ENCODE peak calls at places on chromosome 2, in seven cellular contexts. One of them, this sample, is unnamed.

GRCh38 chr2:217434183-217434620 is 568.6 kb downstream of the TNS1 start:
- DNase-seq in suprapubic skin: peak
- DNase-seq in CD8-positive, alpha-beta T cell: peak
- DNase-seq in HCT116: peak
- DNase-seq in fibroblast of lung: peak
- DNase-seq in heart left ventricle: peak
- DNase-seq in tibial artery: peak
- DNase-seq in this sample: peak

GRCh38 chr2:4670331-4670730 is 967.0 kb downstream of the DCDC2C start:
- DNase-seq in fibroblast of lung: no peak
- DNase-seq in heart left ventricle: no peak
- DNase-seq in CD8-positive, alpha-beta T cell: no peak
- DNase-seq in HCT116: no peak
- DNase-seq in suprapubic skin: no peak
- DNase-seq in tibial artery: no peak
- DNase-seq in this sample: no peak

GRCh38 chr2:28591711-28592365 is 96.0 kb downstream of the PLB1 start:
- DNase-seq in heart left ventricle: no peak
- DNase-seq in suprapubic skin: peak
- DNase-seq in HCT116: no peak
- DNase-seq in fibroblast of lung: no peak
- DNase-seq in CD8-positive, alpha-beta T cell: no peak
- DNase-seq in tibial artery: no peak
- DNase-seq in this sample: no peak

GRCh38 chr2:226799976-226800940 is 638 bp upstream of the IRS1 start:
- DNase-seq in CD8-positive, alpha-beta T cell: no peak
- DNase-seq in heart left ventricle: peak
- DNase-seq in fibroblast of lung: peak
- DNase-seq in suprapubic skin: peak
- DNase-seq in HCT116: no peak
- DNase-seq in tibial artery: peak
- DNase-seq in this sample: no peak

GRCh38 chr2:239192456-239192855 is 208.4 kb downstream of the HDAC4 start:
- DNase-seq in tibial artery: peak
- DNase-seq in fibroblast of lung: no peak
- DNase-seq in heart left ventricle: no peak
- DNase-seq in suprapubic skin: peak
- DNase-seq in CD8-positive, alpha-beta T cell: no peak
- DNase-seq in HCT116: no peak
- DNase-seq in this sample: peak

GRCh38 chr2:239375278-239376061 is 25.4 kb downstream of the HDAC4 start:
- DNase-seq in HCT116: no peak
- DNase-seq in fibroblast of lung: no peak
- DNase-seq in tibial artery: no peak
- DNase-seq in CD8-positive, alpha-beta T cell: no peak
- DNase-seq in suprapubic skin: peak
- DNase-seq in heart left ventricle: no peak
- DNase-seq in this sample: no peak

GRCh38 chr2:154556146-154556545 is 142.3 kb upstream of the KCNJ3 start:
- DNase-seq in HCT116: no peak
- DNase-seq in heart left ventricle: no peak
- DNase-seq in suprapubic skin: no peak
- DNase-seq in tibial artery: no peak
- DNase-seq in CD8-positive, alpha-beta T cell: no peak
- DNase-seq in fibroblast of lung: no peak
- DNase-seq in this sample: no peak

GRCh38 chr2:63667132-63667531 is 78.4 kb downstream of the MDH1 start:
- DNase-seq in HCT116: no peak
- DNase-seq in CD8-positive, alpha-beta T cell: no peak
- DNase-seq in heart left ventricle: no peak
- DNase-seq in fibroblast of lung: peak
- DNase-seq in tibial artery: no peak
- DNase-seq in suprapubic skin: no peak
- DNase-seq in this sample: no peak

GRCh38 chr2:159290289-159290907 is 3.9 kb upstream of the WDSUB1 start:
- DNase-seq in suprapubic skin: no peak
- DNase-seq in heart left ventricle: no peak
- DNase-seq in CD8-positive, alpha-beta T cell: no peak
- DNase-seq in tibial artery: peak
- DNase-seq in fibroblast of lung: peak
- DNase-seq in HCT116: peak
- DNase-seq in this sample: no peak

GRCh38 chr2:196170202-196170680 is 1.1 kb downstream of the STK17B start:
- DNase-seq in tibial artery: peak
- DNase-seq in suprapubic skin: no peak
- DNase-seq in HCT116: no peak
- DNase-seq in heart left ventricle: no peak
- DNase-seq in CD8-positive, alpha-beta T cell: no peak
- DNase-seq in fibroblast of lung: peak
- DNase-seq in this sample: peak

GRCh38 chr2:112690853-112691390 is 29.9 kb upstream of the NT5DC4 start:
- DNase-seq in CD8-positive, alpha-beta T cell: peak
- DNase-seq in HCT116: peak
- DNase-seq in tibial artery: peak
- DNase-seq in heart left ventricle: peak
- DNase-seq in suprapubic skin: no peak
- DNase-seq in fibroblast of lung: peak
- DNase-seq in this sample: peak

GRCh38 chr2:70948350-70949003 is 12.8 kb downstream of the ATP6V1B1 start:
- DNase-seq in tibial artery: peak
- DNase-seq in fibroblast of lung: peak
- DNase-seq in HCT116: peak
- DNase-seq in heart left ventricle: peak
- DNase-seq in CD8-positive, alpha-beta T cell: peak
- DNase-seq in suprapubic skin: peak
- DNase-seq in this sample: peak

GRCh38 chr2:119207447-119207846 is 16.2 kb upstream of the STEAP3 start:
- DNase-seq in tibial artery: no peak
- DNase-seq in HCT116: no peak
- DNase-seq in fibroblast of lung: no peak
- DNase-seq in CD8-positive, alpha-beta T cell: no peak
- DNase-seq in heart left ventricle: no peak
- DNase-seq in suprapubic skin: no peak
- DNase-seq in this sample: no peak

GRCh38 chr2:212032032-212032431 is 506.6 kb downstream of the ERBB4 start:
- DNase-seq in CD8-positive, alpha-beta T cell: no peak
- DNase-seq in tibial artery: no peak
- DNase-seq in HCT116: no peak
- DNase-seq in suprapubic skin: no peak
- DNase-seq in heart left ventricle: no peak
- DNase-seq in fibroblast of lung: peak
- DNase-seq in this sample: no peak

GRCh38 chr2:118853647-118854367 is 6.4 kb upstream of the EN1 start:
- DNase-seq in tibial artery: no peak
- DNase-seq in fibroblast of lung: no peak
- DNase-seq in HCT116: no peak
- DNase-seq in CD8-positive, alpha-beta T cell: no peak
- DNase-seq in suprapubic skin: no peak
- DNase-seq in heart left ventricle: no peak
- DNase-seq in this sample: no peak

GRCh38 chr2:112698834-112699515 is 21.8 kb upstream of the NT5DC4 start:
- DNase-seq in tibial artery: no peak
- DNase-seq in suprapubic skin: no peak
- DNase-seq in heart left ventricle: no peak
- DNase-seq in fibroblast of lung: no peak
- DNase-seq in CD8-positive, alpha-beta T cell: no peak
- DNase-seq in HCT116: no peak
- DNase-seq in this sample: no peak

GRCh38 chr2:38371235-38371634 is 5.8 kb downstream of the ATL2 start:
- DNase-seq in heart left ventricle: no peak
- DNase-seq in tibial artery: no peak
- DNase-seq in suprapubic skin: no peak
- DNase-seq in fibroblast of lung: no peak
- DNase-seq in HCT116: no peak
- DNase-seq in CD8-positive, alpha-beta T cell: no peak
- DNase-seq in this sample: no peak

GRCh38 chr2:11797846-11798245 is 51.4 kb downstream of the LPIN1 start:
- DNase-seq in fibroblast of lung: no peak
- DNase-seq in HCT116: no peak
- DNase-seq in CD8-positive, alpha-beta T cell: no peak
- DNase-seq in suprapubic skin: no peak
- DNase-seq in heart left ventricle: no peak
- DNase-seq in tibial artery: no peak
- DNase-seq in this sample: no peak

GRCh38 chr2:234261736-234262135 is 211.2 kb downstream of the SPP2 start:
- DNase-seq in heart left ventricle: no peak
- DNase-seq in tibial artery: no peak
- DNase-seq in fibroblast of lung: no peak
- DNase-seq in suprapubic skin: no peak
- DNase-seq in CD8-positive, alpha-beta T cell: no peak
- DNase-seq in HCT116: no peak
- DNase-seq in this sample: no peak

GRCh38 chr2:37361416-37361815 is 17.0 kb downstream of the QPCT start:
- DNase-seq in fibroblast of lung: no peak
- DNase-seq in suprapubic skin: no peak
- DNase-seq in HCT116: no peak
- DNase-seq in tibial artery: no peak
- DNase-seq in heart left ventricle: no peak
- DNase-seq in CD8-positive, alpha-beta T cell: no peak
- DNase-seq in this sample: no peak

GRCh38 chr2:37365669-37366068 is 21.2 kb downstream of the QPCT start:
- DNase-seq in CD8-positive, alpha-beta T cell: no peak
- DNase-seq in tibial artery: no peak
- DNase-seq in suprapubic skin: no peak
- DNase-seq in HCT116: no peak
- DNase-seq in heart left ventricle: no peak
- DNase-seq in fibroblast of lung: peak
- DNase-seq in this sample: no peak

GRCh38 chr2:37364351-37364750 is 19.9 kb downstream of the QPCT start:
- DNase-seq in heart left ventricle: no peak
- DNase-seq in fibroblast of lung: no peak
- DNase-seq in CD8-positive, alpha-beta T cell: no peak
- DNase-seq in suprapubic skin: no peak
- DNase-seq in tibial artery: no peak
- DNase-seq in HCT116: no peak
- DNase-seq in this sample: no peak

GRCh38 chr2:37358466-37358865 is 14.0 kb downstream of the QPCT start:
- DNase-seq in suprapubic skin: no peak
- DNase-seq in tibial artery: no peak
- DNase-seq in HCT116: no peak
- DNase-seq in fibroblast of lung: no peak
- DNase-seq in CD8-positive, alpha-beta T cell: no peak
- DNase-seq in heart left ventricle: no peak
- DNase-seq in this sample: no peak

GRCh38 chr2:37361994-37362698 is 17.7 kb downstream of the QPCT start:
- DNase-seq in heart left ventricle: no peak
- DNase-seq in CD8-positive, alpha-beta T cell: no peak
- DNase-seq in HCT116: no peak
- DNase-seq in suprapubic skin: no peak
- DNase-seq in fibroblast of lung: no peak
- DNase-seq in tibial artery: no peak
- DNase-seq in this sample: no peak
- H3K27ac ChIP-seq in heart left ventricle: no peak
- H3K27ac ChIP-seq in CD8-positive, alpha-beta T cell: no peak
- H3K27ac ChIP-seq in HCT116: no peak
- H3K27ac ChIP-seq in suprapubic skin: peak
- H3K27ac ChIP-seq in fibroblast of lung: no peak
- H3K27ac ChIP-seq in tibial artery: no peak
- H3K27ac ChIP-seq in this sample: no peak

GRCh38 chr2:19988600-19988999 is 1.3 kb downstream of the WDR35 start:
- DNase-seq in CD8-positive, alpha-beta T cell: no peak
- DNase-seq in heart left ventricle: no peak
- DNase-seq in tibial artery: no peak
- DNase-seq in fibroblast of lung: no peak
- DNase-seq in suprapubic skin: no peak
- DNase-seq in HCT116: no peak
- DNase-seq in this sample: no peak

GRCh38 chr2:19991895-19992294 is 2.0 kb upstream of the WDR35 start:
- DNase-seq in HCT116: no peak
- DNase-seq in tibial artery: no peak
- DNase-seq in heart left ventricle: no peak
- DNase-seq in fibroblast of lung: no peak
- DNase-seq in suprapubic skin: no peak
- DNase-seq in CD8-positive, alpha-beta T cell: no peak
- DNase-seq in this sample: no peak

GRCh38 chr2:19989342-19989680 is 594 bp downstream of the WDR35 start:
- DNase-seq in CD8-positive, alpha-beta T cell: no peak
- DNase-seq in suprapubic skin: no peak
- DNase-seq in heart left ventricle: no peak
- DNase-seq in HCT116: no peak
- DNase-seq in tibial artery: no peak
- DNase-seq in fibroblast of lung: no peak
- DNase-seq in this sample: no peak

GRCh38 chr2:19989681-19990415 is at the start of gene WDR35:
- DNase-seq in fibroblast of lung: peak
- DNase-seq in heart left ventricle: peak
- DNase-seq in CD8-positive, alpha-beta T cell: peak
- DNase-seq in HCT116: peak
- DNase-seq in suprapubic skin: peak
- DNase-seq in tibial artery: peak
- DNase-seq in this sample: peak

GRCh38 chr2:19990416-19990728 is 467 bp upstream of the WDR35 start:
- DNase-seq in suprapubic skin: no peak
- DNase-seq in HCT116: no peak
- DNase-seq in CD8-positive, alpha-beta T cell: no peak
- DNase-seq in tibial artery: no peak
- DNase-seq in heart left ventricle: no peak
- DNase-seq in fibroblast of lung: no peak
- DNase-seq in this sample: no peak
- H3K4me3 ChIP-seq in suprapubic skin: peak
- H3K4me3 ChIP-seq in HCT116: peak
- H3K4me3 ChIP-seq in CD8-positive, alpha-beta T cell: peak
- H3K4me3 ChIP-seq in tibial artery: peak
- H3K4me3 ChIP-seq in heart left ventricle: peak
- H3K4me3 ChIP-seq in fibroblast of lung: peak
- H3K4me3 ChIP-seq in this sample: peak

GRCh38 chr2:197239434-197239833 is 71.1 kb downstream of the ANKRD44 start:
- DNase-seq in CD8-positive, alpha-beta T cell: no peak
- DNase-seq in fibroblast of lung: no peak
- DNase-seq in HCT116: no peak
- DNase-seq in heart left ventricle: no peak
- DNase-seq in suprapubic skin: no peak
- DNase-seq in tibial artery: no peak
- DNase-seq in this sample: no peak
- H3K27ac ChIP-seq in CD8-positive, alpha-beta T cell: peak
- H3K27ac ChIP-seq in fibroblast of lung: no peak
- H3K27ac ChIP-seq in HCT116: no peak
- H3K27ac ChIP-seq in heart left ventricle: no peak
- H3K27ac ChIP-seq in suprapubic skin: peak
- H3K27ac ChIP-seq in tibial artery: no peak
- H3K27ac ChIP-seq in this sample: no peak

DNA sequence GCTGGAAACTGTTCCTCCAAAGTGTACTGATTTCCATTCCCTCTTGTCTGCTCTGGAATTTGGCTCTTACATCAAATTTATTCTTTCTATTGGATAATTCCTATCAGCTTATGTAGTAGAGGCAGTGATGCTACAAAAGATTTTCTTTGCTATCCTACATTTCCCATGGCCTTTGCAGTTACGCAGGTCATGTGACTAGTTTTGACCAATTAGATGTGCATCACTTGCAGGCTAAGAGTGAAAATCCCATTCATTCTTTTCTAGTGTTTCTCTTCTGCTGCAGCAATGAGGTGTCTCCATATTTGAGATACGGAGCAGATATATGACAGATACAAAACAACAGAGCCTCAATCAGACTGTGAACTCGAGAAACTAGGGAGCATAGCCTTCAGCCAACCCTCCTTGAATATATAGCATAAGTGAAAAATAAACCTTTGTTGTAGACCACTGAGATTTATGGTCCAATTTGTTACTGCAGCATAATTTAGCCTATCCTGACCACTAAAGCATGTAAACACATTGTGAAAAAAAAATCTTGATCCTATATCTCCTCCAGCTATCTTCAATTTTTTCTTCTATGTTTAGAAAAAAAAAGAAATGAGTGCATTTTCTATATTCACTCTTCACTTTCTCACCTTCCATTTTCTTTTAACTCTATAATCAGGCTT is 102.0 kb downstream of the HNMT start:
- DNase-seq in heart left ventricle: no peak
- DNase-seq in HCT116: no peak
- DNase-seq in fibroblast of lung: no peak
- DNase-seq in tibial artery: no peak
- DNase-seq in CD8-positive, alpha-beta T cell: no peak
- DNase-seq in suprapubic skin: no peak
- DNase-seq in this sample: no peak
- H3K4me3 ChIP-seq in heart left ventricle: no peak
- H3K4me3 ChIP-seq in HCT116: no peak
- H3K4me3 ChIP-seq in fibroblast of lung: no peak
- H3K4me3 ChIP-seq in tibial artery: no peak
- H3K4me3 ChIP-seq in CD8-positive, alpha-beta T cell: no peak
- H3K4me3 ChIP-seq in suprapubic skin: no peak
- H3K4me3 ChIP-seq in this sample: no peak